ENCODE peak calls at places on chromosomes 13 and 19, in six cellular contexts. O, B, E, Q, J and P are unnamed samples.

GRCh38 chr13:65966991-65967451 is 1263.1 kb downstream of the PCDH9 start:
- DNase-seq in O (no peak), B (peak; percentile 82), E (no peak), Q (peak; percentile 8), J (peak; percentile 53), P (no peak)

GRCh38 chr13:76330756-76331155 is 555.4 kb downstream of the KCTD12 start:
- DNase-seq in O (no peak), B (no peak), E (no peak), Q (no peak), J (no peak), P (no peak)

GRCh38 chr19:480016-480855 is 16.1 kb upstream of the MADCAM1 start:
- DNase-seq in O (no peak), B (peak; percentile 55), E (peak; percentile 39), Q (no peak), J (peak; percentile 84), P (peak; percentile 49)

GRCh38 chr19:43606569-43607229 is 5.2 kb upstream of the SRRM5 start:
- DNase-seq in O (no peak), B (no peak), E (no peak), Q (peak; percentile 57), J (no peak), P (no peak)

GRCh38 chr19:48907671-48908070 is 7.6 kb downstream of the NUCB1 start:
- DNase-seq in O (no peak), B (no peak), E (no peak), Q (no peak), J (no peak), P (no peak)

GRCh38 chr13:113527272-113527958 is 36.9 kb upstream of the DCUN1D2 start:
- DNase-seq in O (no peak), B (no peak), E (no peak), Q (no peak), J (no peak), P (no peak)

GRCh38 chr13:74301200-74302063 is 167.2 kb upstream of the KLF12 start:
- DNase-seq in O (no peak), B (no peak), E (no peak), Q (no peak), J (peak; percentile 23), P (no peak)

GRCh38 chr19:1097810-1098176 is 2.6 kb upstream of the POLR2E start:
- DNase-seq in O (no peak), B (no peak), E (no peak), Q (no peak), J (no peak), P (no peak)

GRCh38 chr13:30864352-30865130 is 41.5 kb upstream of the MEDAG start:
- DNase-seq in O (no peak), B (peak; percentile 93), E (no peak), Q (no peak), J (peak; percentile 18), P (no peak)